ENCODE peak calls at places on chromosomes 12 and 14, in four cellular contexts. Y is WTC11, L is GM12864, N is T1000. V is an unnamed sample.
A peak's percentile ranks its signal among the peaks of the same experiment; 100 is the strongest.

GRCh38 chr14:36454599-36455240 is 65.3 kb downstream of the NKX2-1 start:
- DNase-seq in N (no peak), Y (no peak), L (no peak), V (no peak)

GRCh38 chr14:65791551-65791981 is 379.0 kb downstream of the FUT8 start:
- DNase-seq in L (no peak), N (peak; percentile 52), Y (no peak), V (no peak)

GRCh38 chr12:75837700-75838099 is 193.9 kb downstream of the PHLDA1 start:
- DNase-seq in N (no peak), Y (no peak), L (no peak), V (no peak)

GRCh38 chr12:120669055-120669828 is 17.7 kb upstream of the MLEC start:
- DNase-seq in Y (peak; percentile 30), N (no peak), L (no peak), V (no peak)

GRCh38 chr12:93894391-93895095 is 217.4 kb downstream of the CRADD start:
- DNase-seq in N (no peak), Y (no peak), L (no peak), V (no peak)

GRCh38 chr12:29396774-29397173 is 15.8 kb upstream of the ERGIC2 start:
- DNase-seq in N (no peak), L (no peak), Y (no peak), V (no peak)

GRCh38 chr14:34539407-34540180 is at the start of gene EAPP:
- DNase-seq in L (peak; percentile 91), N (no peak), Y (peak; percentile 96), V (peak; percentile 92)

GRCh38 chr12:114209852-114210251 is 196.1 kb downstream of the TBX5 start:
- DNase-seq in Y (no peak), L (no peak), N (no peak), V (no peak)

GRCh38 chr12:32031109-32031508 is 71.9 kb downstream of the RESF1 start:
- DNase-seq in N (no peak), Y (no peak), L (no peak), V (no peak)

GRCh38 chr12:1827806-1828805 is 7.7 kb downstream of the LRTM2 start:
- DNase-seq in Y (no peak), N (no peak), L (no peak), V (no peak)

GRCh38 chr14:89377544-89377943 is 39.5 kb downstream of the FOXN3 start:
- DNase-seq in Y (no peak), N (no peak), L (no peak), V (no peak)